ENCODE peak calls at places on chromosomes 13 and 19, in four cellular contexts. One of them, this sample, is unnamed.
A peak's percentile ranks its signal among the peaks of the same experiment; 100 is the strongest.

GRCh38 chr13:81582381-81582780 is 1241.5 kb upstream of the SPRY2 start:
- DNase-seq in K562: no peak
- DNase-seq in A549: no peak
- DNase-seq in IMR-90: no peak
- DNase-seq in this sample: no peak

GRCh38 chr13:94967183-94968039 is 255.1 kb upstream of the SOX21 start:
- DNase-seq in K562: peak; percentile 8
- DNase-seq in A549: peak; percentile 21
- DNase-seq in IMR-90: no peak
- DNase-seq in this sample: no peak

GRCh38 chr19:38306236-38306635 is 2.2 kb downstream of the C19orf33 start:
- DNase-seq in K562: no peak
- DNase-seq in A549: no peak
- DNase-seq in IMR-90: no peak
- DNase-seq in this sample: no peak

GRCh38 chr13:31129419-31129818 is 32.3 kb downstream of the HSPH1 start:
- DNase-seq in K562: no peak
- DNase-seq in A549: no peak
- DNase-seq in IMR-90: no peak
- DNase-seq in this sample: no peak

GRCh38 chr19:56603829-56604228 is 8.7 kb downstream of the ZNF71 start:
- DNase-seq in K562: no peak
- DNase-seq in A549: no peak
- DNase-seq in IMR-90: peak; percentile 24
- DNase-seq in this sample: no peak

GRCh38 chr19:12611361-12611699 is 610 bp downstream of the ZNF791 start:
- DNase-seq in K562: peak; percentile 68
- DNase-seq in A549: peak; percentile 60
- DNase-seq in IMR-90: peak; percentile 74
- DNase-seq in this sample: peak; percentile 70

GRCh38 chr19:17626456-17626855 is 61.7 kb downstream of the UNC13A start:
- DNase-seq in K562: no peak
- DNase-seq in A549: no peak
- DNase-seq in IMR-90: no peak
- DNase-seq in this sample: no peak

GRCh38 chr19:41431426-41432386 is 4.5 kb upstream of the B3GNT8 start:
- DNase-seq in K562: peak; percentile 57
- DNase-seq in A549: no peak
- DNase-seq in IMR-90: peak; percentile 31
- DNase-seq in this sample: peak; percentile 24

GRCh38 chr13:112638157-112638750 is 50.3 kb upstream of the TUBGCP3 start:
- DNase-seq in K562: no peak
- DNase-seq in A549: no peak
- DNase-seq in IMR-90: no peak
- DNase-seq in this sample: no peak

GRCh38 chr19:6743071-6743470 is 3.6 kb downstream of the TRIP10 start:
- DNase-seq in K562: no peak
- DNase-seq in A549: no peak
- DNase-seq in IMR-90: no peak
- DNase-seq in this sample: no peak

GRCh38 chr19:40262422-40262821 is 22.7 kb downstream of the AKT2 start:
- DNase-seq in K562: no peak
- DNase-seq in A549: no peak
- DNase-seq in IMR-90: no peak
- DNase-seq in this sample: no peak

GRCh38 chr19:38049105-38049649 is 142.2 kb downstream of the SIPA1L3 start:
- DNase-seq in K562: no peak
- DNase-seq in A549: no peak
- DNase-seq in IMR-90: no peak
- DNase-seq in this sample: no peak

GRCh38 chr19:18762125-18763023 is 28.7 kb downstream of the COMP start:
- DNase-seq in K562: no peak
- DNase-seq in A549: no peak
- DNase-seq in IMR-90: no peak
- DNase-seq in this sample: peak; percentile 63

GRCh38 chr19:35908977-35909683 is 1.0 kb upstream of the TYROBP start:
- DNase-seq in K562: peak; percentile 59
- DNase-seq in A549: no peak
- DNase-seq in IMR-90: no peak
- DNase-seq in this sample: no peak

GRCh38 chr19:18173572-18174294 is at the start of gene IFI30:
- DNase-seq in K562: peak; percentile 85
- DNase-seq in A549: peak; percentile 68
- DNase-seq in IMR-90: no peak
- DNase-seq in this sample: peak; percentile 68

GRCh38 chr13:113532156-113532806 is 41.8 kb upstream of the DCUN1D2 start:
- DNase-seq in K562: no peak
- DNase-seq in A549: no peak
- DNase-seq in IMR-90: peak; percentile 31
- DNase-seq in this sample: no peak

GRCh38 chr13:98450495-98451167 is 126.3 kb downstream of the STK24 start:
- DNase-seq in K562: no peak
- DNase-seq in A549: no peak
- DNase-seq in IMR-90: no peak
- DNase-seq in this sample: peak; percentile 19

DNA sequence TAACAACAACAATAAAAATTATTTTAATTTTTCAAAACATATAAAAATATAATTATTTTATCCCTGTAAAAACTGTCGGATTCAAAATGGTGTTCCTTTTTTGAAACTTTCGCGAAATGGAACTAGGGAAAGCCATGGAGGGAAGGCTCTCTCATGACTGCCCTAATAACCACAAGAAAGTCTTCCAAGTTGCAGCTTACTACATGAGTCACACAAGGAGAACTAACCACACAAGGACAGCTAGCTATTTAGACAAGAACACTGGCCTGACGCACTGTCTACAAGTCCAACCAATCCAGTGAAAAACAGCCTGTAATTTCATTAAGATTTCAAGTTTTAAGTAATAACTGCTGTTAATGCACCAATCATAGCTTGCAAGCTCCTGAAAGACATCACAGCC is 319.2 kb upstream of the PCDH9 start:
- DNase-seq in K562: peak; percentile 11
- DNase-seq in A549: no peak
- DNase-seq in IMR-90: peak; percentile 91
- DNase-seq in this sample: no peak
- TF ChIP-seq MAFK in K562: no peak
- TF ChIP-seq MAFK in A549: no peak
- TF ChIP-seq MAFK in IMR-90: no peak
- TF ChIP-seq MAFK in this sample: no peak

DNA sequence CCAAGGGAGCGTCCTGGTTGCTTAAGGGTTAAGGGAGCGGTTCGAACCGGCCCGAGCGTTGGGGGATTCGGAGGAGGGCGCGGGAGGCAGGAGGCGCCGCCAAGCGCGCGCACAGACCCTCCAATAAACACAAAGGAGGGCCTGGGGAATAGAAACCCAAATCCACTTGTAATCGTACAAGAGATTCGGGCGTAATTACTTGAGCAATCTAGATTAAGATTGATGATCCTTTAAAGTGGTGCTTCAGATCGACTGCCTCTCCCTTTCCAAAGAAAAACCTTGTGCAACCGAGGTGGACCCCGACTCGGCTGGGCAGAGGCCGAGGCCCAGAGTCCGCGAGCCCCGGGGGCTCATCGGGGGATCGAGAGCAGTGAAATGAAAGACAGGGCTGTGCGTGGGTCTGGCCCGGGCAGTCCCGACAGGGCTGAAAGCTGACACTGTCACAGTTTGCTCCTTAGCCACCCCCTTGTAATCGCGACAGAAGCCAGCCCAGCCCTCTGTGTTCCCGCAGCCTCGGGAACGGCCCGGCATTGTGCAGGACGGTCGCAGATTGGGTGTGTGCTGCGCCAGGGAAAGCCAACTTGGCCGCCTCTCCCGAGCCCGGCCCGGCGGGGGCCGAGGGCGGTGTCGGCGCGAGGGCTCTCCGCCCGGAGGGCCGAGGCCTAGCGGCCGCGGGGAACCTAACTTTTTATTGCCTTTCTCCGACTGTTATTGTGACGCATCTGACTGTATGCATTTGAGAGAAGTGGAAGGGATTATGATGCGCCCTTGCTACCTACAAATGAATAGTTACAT is 5.6 kb downstream of the MAB21L1 start:
- DNase-seq in K562: no peak
- DNase-seq in A549: no peak
- DNase-seq in IMR-90: peak; percentile 2
- DNase-seq in this sample: no peak
- TF ChIP-seq MAFK in K562: no peak
- TF ChIP-seq MAFK in A549: no peak
- TF ChIP-seq MAFK in IMR-90: no peak
- TF ChIP-seq MAFK in this sample: no peak

GRCh38 chr19:50214699-50215543 is 11.5 kb downstream of the MYH14 start:
- DNase-seq in K562: no peak
- DNase-seq in A549: no peak
- DNase-seq in IMR-90: no peak
- DNase-seq in this sample: no peak
- TF ChIP-seq MAFK in K562: no peak
- TF ChIP-seq MAFK in A549: no peak
- TF ChIP-seq MAFK in IMR-90: no peak
- TF ChIP-seq MAFK in this sample: no peak

DNA sequence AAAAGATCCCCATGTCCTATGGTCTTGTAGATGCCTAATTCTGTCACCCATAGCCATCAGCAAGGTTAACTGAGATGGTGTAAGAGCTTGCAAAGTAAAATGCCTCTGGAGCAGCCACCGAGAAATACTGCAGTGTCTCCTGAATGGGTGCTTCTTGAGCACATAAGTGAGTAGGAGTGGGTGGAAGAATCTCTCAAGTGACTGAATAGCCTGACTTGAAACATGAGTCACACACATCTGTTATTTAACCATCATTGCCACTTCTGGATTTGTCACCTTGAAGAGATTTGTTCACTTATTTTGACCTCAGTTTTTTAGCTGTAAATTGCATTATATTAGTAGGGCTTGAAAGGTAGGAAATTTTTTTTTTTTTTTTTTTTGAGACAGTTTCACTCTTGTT is 2.3 kb downstream of the ZNF714 start:
- DNase-seq in K562: peak; percentile 39
- DNase-seq in A549: no peak
- DNase-seq in IMR-90: peak; percentile 79
- DNase-seq in this sample: no peak
- TF ChIP-seq MAFK in K562: no peak
- TF ChIP-seq MAFK in A549: no peak
- TF ChIP-seq MAFK in IMR-90: no peak
- TF ChIP-seq MAFK in this sample: no peak

DNA sequence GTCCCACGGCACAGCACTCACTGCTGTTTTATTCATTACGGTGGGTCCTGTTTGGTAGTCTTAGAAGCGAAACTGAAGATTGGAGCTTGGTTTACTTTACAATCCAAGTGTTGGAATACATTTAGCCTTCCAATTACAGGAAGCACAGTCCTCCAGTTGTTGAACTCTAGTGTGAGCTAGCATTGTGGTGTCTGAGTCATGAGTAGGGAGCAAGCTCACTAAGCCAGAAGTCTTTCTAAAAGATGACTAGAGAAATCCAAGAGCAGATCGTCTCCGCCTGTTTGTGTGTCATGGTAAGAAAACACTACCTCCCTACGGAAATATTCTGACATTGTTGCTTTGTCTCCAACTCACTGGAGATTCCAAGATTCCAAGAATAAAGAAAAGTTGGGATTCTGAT is 10.1 kb upstream of the SHISA2 start:
- DNase-seq in K562: no peak
- DNase-seq in A549: no peak
- DNase-seq in IMR-90: peak; percentile 61
- DNase-seq in this sample: no peak
- TF ChIP-seq MAFK in K562: no peak
- TF ChIP-seq MAFK in A549: no peak
- TF ChIP-seq MAFK in IMR-90: no peak
- TF ChIP-seq MAFK in this sample: no peak

GRCh38 chr13:42762917-42763316 is 18.5 kb upstream of the FAM216B start:
- DNase-seq in K562: no peak
- DNase-seq in A549: no peak
- DNase-seq in IMR-90: peak; percentile 98
- DNase-seq in this sample: no peak
- TF ChIP-seq MAFK in K562: no peak
- TF ChIP-seq MAFK in A549: no peak
- TF ChIP-seq MAFK in IMR-90: no peak
- TF ChIP-seq MAFK in this sample: no peak

DNA sequence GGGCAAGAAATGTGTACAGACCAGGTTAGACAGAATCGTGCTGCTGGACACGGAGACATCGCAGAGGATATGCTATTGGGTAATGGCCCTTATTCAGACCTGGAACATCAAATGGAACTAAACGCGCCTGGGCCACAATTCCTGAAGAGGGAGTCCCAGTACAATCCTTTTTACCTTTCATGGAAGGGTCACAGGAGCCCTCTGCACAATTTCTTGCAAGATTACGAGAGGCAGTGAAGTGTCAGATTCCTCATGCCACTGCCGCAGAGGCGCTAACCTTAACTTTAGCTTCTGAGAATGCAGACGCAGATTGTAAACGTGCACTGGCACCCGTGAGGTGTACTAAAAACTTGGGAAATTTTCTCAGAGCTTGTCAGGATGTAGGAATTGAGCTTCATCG is 18.1 kb downstream of the CLEC4M start:
- DNase-seq in K562: no peak
- DNase-seq in A549: no peak
- DNase-seq in IMR-90: no peak
- DNase-seq in this sample: no peak
- TF ChIP-seq MAFK in K562: no peak
- TF ChIP-seq MAFK in A549: no peak
- TF ChIP-seq MAFK in IMR-90: no peak
- TF ChIP-seq MAFK in this sample: no peak

GRCh38 chr13:111131048-111131447 is 15.9 kb downstream of the ARHGEF7 start:
- DNase-seq in K562: no peak
- DNase-seq in A549: no peak
- DNase-seq in IMR-90: no peak
- DNase-seq in this sample: no peak

GRCh38 chr13:111130111-111130508 is 15.0 kb downstream of the ARHGEF7 start:
- DNase-seq in K562: no peak
- DNase-seq in A549: no peak
- DNase-seq in IMR-90: no peak
- DNase-seq in this sample: no peak

GRCh38 chr13:111132948-111133347 is 17.8 kb downstream of the ARHGEF7 start:
- DNase-seq in K562: no peak
- DNase-seq in A549: no peak
- DNase-seq in IMR-90: no peak
- DNase-seq in this sample: no peak

GRCh38 chr13:111129465-111130110 is 14.5 kb downstream of the ARHGEF7 start:
- DNase-seq in K562: no peak
- DNase-seq in A549: no peak
- DNase-seq in IMR-90: no peak
- DNase-seq in this sample: no peak

DNA sequence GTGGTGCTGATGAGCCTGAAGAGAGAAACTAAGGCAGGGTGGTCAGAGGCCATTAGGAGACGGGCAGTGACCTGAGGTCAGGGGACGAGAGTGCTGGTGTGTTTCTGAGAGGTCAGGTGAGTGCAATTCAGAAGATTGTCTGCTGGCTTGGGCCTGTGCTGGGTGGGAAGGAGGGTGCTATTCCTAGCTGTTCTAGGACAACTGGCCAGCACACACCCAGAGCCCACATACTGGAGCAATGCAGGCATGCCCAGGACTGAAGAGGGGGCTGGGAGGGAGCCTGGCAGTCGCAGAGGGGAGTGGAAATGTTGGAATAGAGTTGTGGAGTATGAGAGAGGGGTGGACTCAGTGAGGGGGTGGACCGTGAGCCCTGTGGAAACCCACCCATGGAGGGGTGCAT is 16.5 kb downstream of the ARHGEF7 start:
- DNase-seq in K562: no peak
- DNase-seq in A549: no peak
- DNase-seq in IMR-90: no peak
- DNase-seq in this sample: no peak
- TF ChIP-seq MAFK in K562: no peak
- TF ChIP-seq MAFK in A549: no peak
- TF ChIP-seq MAFK in IMR-90: no peak
- TF ChIP-seq MAFK in this sample: no peak

GRCh38 chr19:13906910-13907309 is 909 bp downstream of the CC2D1A start:
- DNase-seq in K562: no peak
- DNase-seq in A549: no peak
- DNase-seq in IMR-90: no peak
- DNase-seq in this sample: no peak
- TF ChIP-seq MAFK in K562: no peak
- TF ChIP-seq MAFK in A549: no peak
- TF ChIP-seq MAFK in IMR-90: no peak
- TF ChIP-seq MAFK in this sample: no peak

This sample was measured in HepG2.